ENCODE peak calls at places on chromosomes 2 and 18, in seven cellular contexts. B is IMR-90; T is H7; D is CD4-positive, CD25-positive, alpha-beta regulatory T cell; F is A549; V is astrocyte of the spinal cord; Z is endodermal cell. J is an unnamed sample.

GRCh38 chr2:185990861-185991525 is 252.4 kb downstream of the FSIP2 start:
- DNase-seq in B (peak; percentile 1), T (no peak), D (no peak), F (no peak), V (peak; percentile 23), Z (no peak), J (no peak)

GRCh38 chr2:57881998-57882884 is 164.4 kb upstream of the VRK2 start:
- DNase-seq in B (peak; percentile 19), T (no peak), D (no peak), F (peak; percentile 67), V (peak; percentile 43), Z (no peak), J (no peak)

GRCh38 chr2:238433941-238434845 is 7.5 kb downstream of the ASB1 start:
- DNase-seq in B (peak; percentile 96), T (no peak), D (no peak), F (no peak), V (peak; percentile 90), Z (no peak), J (no peak)

GRCh38 chr2:229270551-229271410 is at the start of gene PID1:
- DNase-seq in B (peak; percentile 5), T (peak; percentile 87), D (no peak), F (peak; percentile 21), V (peak; percentile 42), Z (peak; percentile 76), J (no peak)

GRCh38 chr2:238919307-238919706 is 71.4 kb downstream of the TWIST2 start:
- DNase-seq in B (no peak), T (no peak), D (no peak), F (no peak), V (no peak), Z (no peak), J (no peak)

GRCh38 chr18:39211461-39211860 is 1645.9 kb upstream of the CELF4 start:
- DNase-seq in B (no peak), T (no peak), D (no peak), F (no peak), V (no peak), Z (no peak), J (no peak)

GRCh38 chr2:200812122-200813022 is 662 bp downstream of the BZW1 start:
- DNase-seq in B (peak; percentile 49), T (peak; percentile 73), D (no peak), F (peak; percentile 53), V (peak; percentile 50), Z (peak; percentile 84), J (no peak)

GRCh38 chr2:128551435-128551834 is 232.8 kb upstream of the HS6ST1 start:
- DNase-seq in B (no peak), T (no peak), D (no peak), F (no peak), V (no peak), Z (no peak), J (no peak)

GRCh38 chr2:235768606-235769005 is 274.8 kb downstream of the AGAP1 start:
- DNase-seq in B (peak; percentile 19), T (no peak), D (no peak), F (no peak), V (no peak), Z (peak; percentile 38), J (no peak)

GRCh38 chr2:31748041-31748440 is 167.3 kb upstream of the SRD5A2 start:
- DNase-seq in B (no peak), T (no peak), D (no peak), F (no peak), V (no peak), Z (no peak), J (no peak)

GRCh38 chr18:44411971-44412370 is 268.7 kb upstream of the SETBP1 start:
- DNase-seq in B (no peak), T (no peak), D (no peak), F (no peak), V (no peak), Z (no peak), J (no peak)

GRCh38 chr18:59032308-59032707 is 107.4 kb upstream of the SEC11C start:
- DNase-seq in B (no peak), T (no peak), D (no peak), F (no peak), V (no peak), Z (peak; percentile 39), J (no peak)

GRCh38 chr2:61162721-61163120 is 733 bp downstream of the C2orf74 start:
- DNase-seq in B (no peak), T (no peak), D (no peak), F (no peak), V (no peak), Z (no peak), J (peak; percentile 47)

GRCh38 chr2:142218471-142218870 is 87.7 kb upstream of the LRP1B start:
- DNase-seq in B (peak; percentile 1), T (no peak), D (no peak), F (no peak), V (peak; percentile 67), Z (no peak), J (no peak)

GRCh38 chr2:96186562-96186961 is 22.1 kb downstream of the STARD7 start:
- DNase-seq in B (no peak), T (no peak), D (no peak), F (no peak), V (no peak), Z (no peak), J (no peak)

GRCh38 chr18:49046125-49046524 is 95.4 kb upstream of the SMAD7 start:
- DNase-seq in B (no peak), T (no peak), D (no peak), F (no peak), V (no peak), Z (no peak), J (no peak)

GRCh38 chr2:190628651-190629378 is 20.1 kb upstream of the NAB1 start:
- DNase-seq in B (no peak), T (no peak), D (no peak), F (no peak), V (no peak), Z (no peak), J (no peak)

GRCh38 chr2:160075171-160075570 is 12.8 kb upstream of the PLA2R1 start:
- DNase-seq in B (peak; percentile 33), T (no peak), D (no peak), F (no peak), V (peak; percentile 96), Z (no peak), J (no peak)

GRCh38 chr2:86788172-86788571 is 2.5 kb downstream of the CD8A start:
- DNase-seq in B (no peak), T (no peak), D (no peak), F (no peak), V (no peak), Z (no peak), J (no peak)

GRCh38 chr2:127619901-127620705 is 25.9 kb upstream of the GPR17 start:
- DNase-seq in B (no peak), T (peak; percentile 68), D (no peak), F (no peak), V (no peak), Z (peak; percentile 43), J (peak; percentile 89)

GRCh38 chr18:8706545-8706980 is 1.2 kb downstream of the MTCL1 start:
- DNase-seq in B (peak; percentile 16), T (peak; percentile 75), D (no peak), F (no peak), V (peak; percentile 17), Z (no peak), J (no peak)

GRCh38 chr2:17101596-17101995 is 416.6 kb downstream of the RAD51AP2 start:
- DNase-seq in B (no peak), T (no peak), D (no peak), F (no peak), V (no peak), Z (no peak), J (no peak)

GRCh38 chr2:17106418-17106817 is 411.8 kb downstream of the RAD51AP2 start:
- DNase-seq in B (no peak), T (no peak), D (no peak), F (no peak), V (no peak), Z (no peak), J (no peak)

GRCh38 chr2:17095340-17095739 is 422.9 kb downstream of the RAD51AP2 start:
- DNase-seq in B (no peak), T (no peak), D (no peak), F (no peak), V (no peak), Z (no peak), J (no peak)

GRCh38 chr2:17104454-17104853 is 413.8 kb downstream of the RAD51AP2 start:
- DNase-seq in B (peak; percentile 60), T (no peak), D (no peak), F (no peak), V (peak; percentile 70), Z (no peak), J (no peak)

DNA sequence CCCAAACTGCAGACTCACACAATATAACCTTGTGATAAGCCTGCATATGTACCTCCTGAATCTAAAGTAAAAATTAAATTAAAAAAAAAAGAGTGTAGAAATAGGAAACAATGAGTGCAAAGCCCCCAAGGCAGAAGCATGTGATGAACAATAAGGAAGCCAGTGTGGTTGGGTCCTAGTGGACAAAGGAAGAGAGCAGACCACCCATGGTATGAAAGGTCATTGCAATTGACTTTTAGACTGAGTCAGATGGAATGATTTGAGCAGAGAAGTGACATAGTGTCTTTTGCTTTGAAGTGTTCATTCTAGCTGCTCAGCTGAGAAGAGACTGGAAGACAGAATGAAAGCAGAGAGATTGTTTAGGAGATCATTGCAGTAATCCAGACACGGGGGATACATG is 417.1 kb downstream of the RAD51AP2 start:
- DNase-seq in B (no peak), T (no peak), D (no peak), F (no peak), V (peak; percentile 12), Z (no peak), J (no peak)
- H3K4me3 ChIP-seq in B (no peak overlapping the region), T (no peak overlapping the region), D (no peak overlapping the region), F (no peak overlapping the region), V (no peak overlapping the region), Z (no peak overlapping the region), J (no peak overlapping the region)

GRCh38 chr2:232876978-232877441 is 6.9 kb downstream of the SNORC start:
- DNase-seq in B (no peak), T (no peak), D (no peak), F (no peak), V (no peak), Z (no peak), J (no peak)
- H3K4me3 ChIP-seq in B (no peak overlapping the region), T (peak overlapping the region; percentile 62), D (no peak overlapping the region), F (peak overlapping the region; percentile 81), V (no peak overlapping the region), Z (peak overlapping the region; percentile 75), J (no peak overlapping the region)

GRCh38 chr2:15562354-15563031 is 1.4 kb upstream of the NBAS start:
- DNase-seq in B (no peak), T (no peak), D (no peak), F (no peak), V (no peak), Z (no peak), J (no peak)
- H3K4me3 ChIP-seq in B (no peak overlapping the region), T (no peak overlapping the region), D (peak overlapping the region; percentile 95), F (no peak overlapping the region), V (no peak overlapping the region), Z (peak overlapping the region; percentile 93), J (no peak overlapping the region)

GRCh38 chr18:43276471-43276870 is 819 bp downstream of the SYT4 start:
- DNase-seq in B (no peak), T (no peak), D (no peak), F (no peak), V (no peak), Z (no peak), J (no peak)
- H3K4me3 ChIP-seq in B (no peak overlapping the region), T (no peak overlapping the region), D (no peak overlapping the region), F (no peak overlapping the region), V (no peak overlapping the region), Z (no peak overlapping the region), J (no peak overlapping the region)

GRCh38 chr2:73983322-73984202 is 1.1 kb upstream of the TET3 start:
- DNase-seq in B (no peak), T (peak; percentile 80), D (no peak), F (peak; percentile 37), V (no peak), Z (peak; percentile 87), J (no peak)
- H3K4me3 ChIP-seq in B (no peak overlapping the region), T (peak overlapping the region; percentile 58), D (no peak overlapping the region), F (peak overlapping the region; percentile 77), V (peak overlapping the region; percentile 54), Z (peak overlapping the region; percentile 78), J (peak overlapping the region; percentile 61)

GRCh38 chr18:63314062-63314790 is 5.3 kb downstream of the BCL2 start:
- DNase-seq in B (no peak), T (no peak), D (no peak), F (no peak), V (no peak), Z (no peak), J (no peak)
- H3K4me3 ChIP-seq in B (no peak overlapping the region), T (no peak overlapping the region), D (peak overlapping the region; percentile 97), F (no peak overlapping the region), V (no peak overlapping the region), Z (no peak overlapping the region), J (no peak overlapping the region)